ENCODE peak calls at places on chromosomes 3 and 15, in six cellular contexts. X is ovary, B is right cardiac atrium, S is A549, G is SK-N-SH, K is psoas muscle. T is an unnamed sample.
A peak's percentile ranks its signal among the peaks of the same experiment; 100 is the strongest.

GRCh38 chr3:99755831-99756230 is 61.8 kb upstream of the CMSS1 start:
- DNase-seq in B (peak; percentile 53), X (no peak), K (no peak), G (no peak), S (no peak), T (no peak)

GRCh38 chr15:75682181-75683135 is 30.2 kb downstream of the CSPG4 start:
- DNase-seq in G (peak; percentile 56), B (peak; percentile 58), S (no peak), K (no peak), X (no peak), T (no peak)

GRCh38 chr3:36206936-36207620 is 173.2 kb upstream of the STAC start:
- DNase-seq in B (no peak), G (no peak), X (no peak), S (no peak), K (no peak), T (no peak)

GRCh38 chr3:14403636-14404395 is 1.4 kb downstream of the SLC6A6 start:
- DNase-seq in G (peak; percentile 57), S (peak; percentile 28), K (peak; percentile 88), X (peak; percentile 79), B (peak; percentile 84), T (no peak)

GRCh38 chr3:110521019-110521418 is 550.6 kb upstream of the NECTIN3 start:
- DNase-seq in G (no peak), B (no peak), X (no peak), S (peak; percentile 17), K (no peak), T (no peak)

GRCh38 chr3:170357920-170358854 is 672 bp downstream of the SKIL start:
- DNase-seq in B (peak; percentile 95), G (peak; percentile 81), K (peak; percentile 94), X (peak; percentile 90), S (peak; percentile 91), T (peak; percentile 93)

GRCh38 chr3:59572106-59572505 is 522.3 kb upstream of the CFAP20DC start:
- DNase-seq in G (no peak), B (no peak), X (no peak), S (no peak), K (no peak), T (no peak)

GRCh38 chr3:74463515-74463914 is 150.9 kb downstream of the CNTN3 start:
- DNase-seq in G (no peak), K (no peak), B (no peak), X (no peak), S (no peak), T (no peak)

GRCh38 chr3:8873740-8874139 is 89.5 kb downstream of the RAD18 start:
- DNase-seq in S (no peak), X (no peak), G (no peak), B (no peak), K (no peak), T (no peak)

GRCh38 chr3:72724070-72724469 is 124.2 kb downstream of the SHQ1 start:
- DNase-seq in X (no peak), G (no peak), B (no peak), S (peak; percentile 31), K (no peak), T (no peak)

GRCh38 chr15:79450648-79451047 is 18.5 kb downstream of the MINAR1 start:
- DNase-seq in S (no peak), B (no peak), K (no peak), G (peak; percentile 30), X (no peak), T (no peak)

GRCh38 chr15:39555885-39556284 is 25.0 kb upstream of the THBS1 start:
- DNase-seq in X (no peak), G (no peak), K (no peak), B (peak; percentile 76), S (no peak), T (no peak)

GRCh38 chr3:120357807-120358206 is 8.7 kb upstream of the LRRC58 start:
- DNase-seq in S (no peak), B (no peak), K (no peak), G (no peak), X (no peak), T (no peak)

GRCh38 chr3:94115482-94115881 is 52.6 kb downstream of the NSUN3 start:
- DNase-seq in B (no peak), G (peak; percentile 27), X (no peak), S (peak; percentile 32), K (no peak), T (no peak)

GRCh38 chr3:159273608-159274007 is 471.8 kb downstream of the MFSD1 start:
- DNase-seq in S (peak; percentile 26), X (no peak), B (peak; percentile 70), K (no peak), G (no peak), T (no peak)

GRCh38 chr3:45670995-45671394 is 18.2 kb upstream of the SACM1L start:
- DNase-seq in K (no peak), X (no peak), S (no peak), G (no peak), B (no peak), T (no peak)

GRCh38 chr3:116863842-116864626 is 154.5 kb downstream of the TUSC7 start:
- DNase-seq in G (peak; percentile 21), B (no peak), K (no peak), S (peak; percentile 51), X (no peak), T (no peak)

GRCh38 chr3:61250784-61251173 is 473 bp downstream of the FHIT start:
- DNase-seq in B (peak; percentile 57), S (peak; percentile 6), K (no peak), G (peak; percentile 35), X (peak; percentile 56), T (no peak)

GRCh38 chr3:166444336-166444735 is 607.1 kb upstream of the BCHE start:
- DNase-seq in B (no peak), K (no peak), X (no peak), S (no peak), G (no peak), T (no peak)

GRCh38 chr3:110624571-110624970 is 447.0 kb upstream of the NECTIN3 start:
- DNase-seq in S (no peak), G (no peak), X (no peak), B (no peak), K (no peak), T (no peak)

GRCh38 chr15:69798481-69799315 is 299.0 kb downstream of the TLE3 start:
- DNase-seq in S (no peak), B (no peak), G (no peak), K (no peak), X (no peak), T (no peak)

GRCh38 chr3:152333928-152334327 is 65.2 kb downstream of the MBNL1 start:
- DNase-seq in G (no peak), X (no peak), K (no peak), B (no peak), S (no peak), T (no peak)

GRCh38 chr3:152338159-152338720 is 69.5 kb downstream of the MBNL1 start:
- DNase-seq in X (no peak), B (no peak), S (no peak), G (no peak), K (no peak), T (no peak)

GRCh38 chr3:152331975-152332374 is 63.2 kb downstream of the MBNL1 start:
- DNase-seq in S (peak; percentile 39), B (no peak), X (no peak), G (no peak), K (no peak), T (no peak)

GRCh38 chr3:152334761-152335160 is 66.0 kb downstream of the MBNL1 start:
- DNase-seq in S (no peak), G (no peak), B (no peak), X (no peak), K (no peak), T (no peak)

GRCh38 chr3:152335273-152335672 is 66.5 kb downstream of the MBNL1 start:
- DNase-seq in B (no peak), K (no peak), G (no peak), S (no peak), X (no peak), T (no peak)
- H3K4me1 ChIP-seq in B (peaks cover 9% of the 10 kb centered on the region), K (peaks cover 76% of the 10 kb centered on the region), G (no peaks in the 10 kb centered on the region), S (peaks cover 36% of the 10 kb centered on the region), X (peaks cover 9% of the 10 kb centered on the region), T (peaks cover 8% of the 10 kb centered on the region)

DNA sequence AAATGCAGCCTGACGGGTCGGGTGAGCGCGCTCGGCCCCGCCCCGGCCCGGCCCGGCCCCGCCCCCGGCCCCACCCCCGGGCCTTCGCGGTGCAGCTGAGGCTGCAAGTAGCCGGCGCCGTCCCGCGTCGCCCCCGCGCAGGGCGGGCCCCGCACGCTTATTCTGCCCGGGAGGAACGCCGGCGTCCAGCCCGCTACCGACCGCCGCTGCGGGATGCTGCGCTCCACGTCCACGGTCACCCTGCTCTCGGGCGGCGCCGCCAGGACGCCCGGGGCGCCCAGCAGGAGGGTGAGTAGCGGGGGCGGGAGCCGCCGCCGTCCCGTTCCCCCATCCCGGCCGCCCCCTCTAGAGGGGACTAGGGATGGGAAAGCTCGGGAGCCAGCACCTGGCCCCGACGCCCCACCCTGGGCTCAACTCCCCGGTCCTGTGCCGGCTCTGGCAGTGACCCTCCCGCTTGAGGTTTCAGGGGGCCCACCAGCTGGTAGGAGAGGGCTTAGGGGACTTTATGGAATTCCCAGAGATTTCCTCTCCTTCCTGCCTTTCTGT is at the start of gene MYZAP:
- DNase-seq in S (no peak), G (peak; percentile 89), K (peak; percentile 66), B (peak; percentile 87), X (peak; percentile 39), T (no peak)
- H3K4me3 ChIP-seq in S (peak within 1 kb of the TSS; percentile 66), G (peak within 1 kb of the TSS; percentile 37), K (peak within 1 kb of the TSS; percentile 74), B (peak within 1 kb of the TSS; percentile 62), X (peak within 1 kb of the TSS; percentile 69), T (peak within 1 kb of the TSS; percentile 67)

GRCh38 chr3:129602730-129603560 is 3.5 kb downstream of the PLXND1 start:
- DNase-seq in S (peak; percentile 81), G (no peak), K (peak; percentile 87), X (peak; percentile 73), B (peak; percentile 90), T (peak; percentile 93)

GRCh38 chr3:129603561-129603942 is 2.9 kb downstream of the PLXND1 start:
- DNase-seq in B (peak; percentile 72), G (no peak), K (no peak), X (no peak), S (no peak), T (no peak)

GRCh38 chr3:129605593-129606521 is 619 bp downstream of the PLXND1 start:
- DNase-seq in X (peak; percentile 70), B (peak; percentile 88), K (peak; percentile 82), G (peak; percentile 78), S (peak; percentile 61), T (no peak)

GRCh38 chr3:129604942-129605592 is 1.4 kb downstream of the PLXND1 start:
- DNase-seq in K (no peak), B (peak; percentile 68), S (no peak), G (peak; percentile 78), X (no peak), T (no peak)

DNA sequence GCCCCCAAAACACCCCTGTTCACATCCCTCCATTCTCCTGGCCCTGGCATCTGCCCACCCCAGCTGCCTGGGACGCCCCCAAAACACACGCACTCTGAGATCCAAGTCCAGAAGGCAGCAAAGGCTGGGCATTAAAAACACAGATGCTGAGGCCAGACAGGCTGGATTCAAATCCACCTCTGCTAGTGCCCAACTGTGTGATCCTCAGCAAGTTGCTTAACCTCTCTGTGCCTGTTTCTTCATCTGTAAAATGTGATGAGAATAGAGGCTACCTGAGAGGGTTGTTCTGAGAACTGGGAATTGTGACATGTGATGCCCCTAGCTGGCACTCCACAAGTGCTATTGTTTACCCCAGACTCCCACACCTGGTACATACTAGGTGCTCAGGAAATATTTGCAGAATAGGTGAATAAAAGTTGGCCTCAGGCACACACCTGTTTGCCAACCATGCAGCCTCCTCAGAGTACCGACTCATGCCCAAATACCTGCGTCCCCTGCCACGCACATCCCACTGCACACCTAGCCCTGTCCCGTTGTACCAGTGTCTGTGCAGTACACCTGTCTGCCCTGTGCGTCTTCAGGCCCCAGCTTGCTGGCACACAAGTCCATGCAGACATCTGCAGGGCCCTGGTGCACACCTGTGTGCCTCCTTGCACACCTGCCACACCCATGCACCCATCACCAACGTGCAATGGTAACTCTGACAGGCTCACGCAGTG is 2.1 kb downstream of the PLXND1 start:
- DNase-seq in B (peak; percentile 53), S (no peak), G (no peak), K (no peak), X (no peak), T (no peak)
- H3K4me1 ChIP-seq in B (peaks cover 10% of the 10 kb centered on the region), S (peaks cover 68% of the 10 kb centered on the region), G (peaks cover 10% of the 10 kb centered on the region), K (peaks cover 37% of the 10 kb centered on the region), X (peaks cover 11% of the 10 kb centered on the region), T (peaks cover 61% of the 10 kb centered on the region)

GRCh38 chr15:89665449-89666146 is 10.3 kb upstream of the KIF7 start:
- DNase-seq in B (peak; percentile 92), S (peak; percentile 50), K (peak; percentile 85), G (peak; percentile 91), X (peak; percentile 73), T (peak; percentile 84)
- H3K4me3 ChIP-seq in B (peak overlapping the region; percentile 45), S (peak overlapping the region; percentile 50), K (peak overlapping the region; percentile 70), G (no peak overlapping the region), X (peak overlapping the region; percentile 39), T (peak overlapping the region; percentile 32)

T was measured in ascending aorta.